ENCODE peak calls at places on chromosomes 1 and 21, in four cellular contexts. One of them, this sample, is unnamed.

GRCh38 chr1:206696812-206697585 is 12.3 kb downstream of the MAPKAPK2 start:
- DNase-seq in cardiac muscle cell: peak; percentile 47
- DNase-seq in NAMALWA: no peak
- DNase-seq in activated T-cell treated with anti-CD3 and anti-CD28 coated beads for 1 hour: no peak
- DNase-seq in this sample: no peak

GRCh38 chr21:42093991-42094417 is 22.9 kb downstream of the UMODL1 start:
- DNase-seq in cardiac muscle cell: peak; percentile 60
- DNase-seq in NAMALWA: no peak
- DNase-seq in activated T-cell treated with anti-CD3 and anti-CD28 coated beads for 1 hour: no peak
- DNase-seq in this sample: peak; percentile 90

GRCh38 chr1:205396972-205397616 is 24.8 kb downstream of the LEMD1 start:
- DNase-seq in cardiac muscle cell: peak; percentile 75
- DNase-seq in NAMALWA: peak; percentile 74
- DNase-seq in activated T-cell treated with anti-CD3 and anti-CD28 coated beads for 1 hour: no peak
- DNase-seq in this sample: peak; percentile 32

GRCh38 chr1:48644950-48645605 is 131.6 kb downstream of the BEND5 start:
- DNase-seq in cardiac muscle cell: no peak
- DNase-seq in NAMALWA: no peak
- DNase-seq in activated T-cell treated with anti-CD3 and anti-CD28 coated beads for 1 hour: no peak
- DNase-seq in this sample: no peak

GRCh38 chr1:200444478-200444877 is 34.6 kb upstream of the ZNF281 start:
- DNase-seq in cardiac muscle cell: no peak
- DNase-seq in NAMALWA: no peak
- DNase-seq in activated T-cell treated with anti-CD3 and anti-CD28 coated beads for 1 hour: no peak
- DNase-seq in this sample: no peak

GRCh38 chr1:14190508-14190907 is 408.0 kb upstream of the KAZN start:
- DNase-seq in cardiac muscle cell: no peak
- DNase-seq in NAMALWA: no peak
- DNase-seq in activated T-cell treated with anti-CD3 and anti-CD28 coated beads for 1 hour: no peak
- DNase-seq in this sample: no peak

GRCh38 chr1:185853739-185854138 is 119.5 kb downstream of the HMCN1 start:
- DNase-seq in cardiac muscle cell: peak; percentile 81
- DNase-seq in NAMALWA: no peak
- DNase-seq in activated T-cell treated with anti-CD3 and anti-CD28 coated beads for 1 hour: no peak
- DNase-seq in this sample: peak; percentile 63

GRCh38 chr1:218394416-218394815 is 49.3 kb downstream of the TGFB2 start:
- DNase-seq in cardiac muscle cell: no peak
- DNase-seq in NAMALWA: no peak
- DNase-seq in activated T-cell treated with anti-CD3 and anti-CD28 coated beads for 1 hour: no peak
- DNase-seq in this sample: no peak

GRCh38 chr1:201536542-201536941 is 2.4 kb upstream of the NAV1 start:
- DNase-seq in cardiac muscle cell: peak; percentile 75
- DNase-seq in NAMALWA: no peak
- DNase-seq in activated T-cell treated with anti-CD3 and anti-CD28 coated beads for 1 hour: no peak
- DNase-seq in this sample: peak; percentile 86

GRCh38 chr1:116909511-116910378 is at the start of gene PTGFRN:
- DNase-seq in cardiac muscle cell: peak; percentile 88
- DNase-seq in NAMALWA: no peak
- DNase-seq in activated T-cell treated with anti-CD3 and anti-CD28 coated beads for 1 hour: peak; percentile 9
- DNase-seq in this sample: peak; percentile 35

GRCh38 chr1:232613752-232614381 is 16.1 kb downstream of the SIPA1L2 start:
- DNase-seq in cardiac muscle cell: peak; percentile 95
- DNase-seq in NAMALWA: no peak
- DNase-seq in activated T-cell treated with anti-CD3 and anti-CD28 coated beads for 1 hour: no peak
- DNase-seq in this sample: peak; percentile 88

GRCh38 chr1:12760256-12760795 is 13.2 kb upstream of the PRAMEF12 start:
- DNase-seq in cardiac muscle cell: no peak
- DNase-seq in NAMALWA: peak; percentile 30
- DNase-seq in activated T-cell treated with anti-CD3 and anti-CD28 coated beads for 1 hour: no peak
- DNase-seq in this sample: no peak

GRCh38 chr1:213987422-213987875 is 324 bp upstream of the PROX1 start:
- DNase-seq in cardiac muscle cell: no peak
- DNase-seq in NAMALWA: no peak
- DNase-seq in activated T-cell treated with anti-CD3 and anti-CD28 coated beads for 1 hour: no peak
- DNase-seq in this sample: no peak

GRCh38 chr1:19448491-19449439 is 36.6 kb downstream of the CAPZB start:
- DNase-seq in cardiac muscle cell: peak; percentile 89
- DNase-seq in NAMALWA: no peak
- DNase-seq in activated T-cell treated with anti-CD3 and anti-CD28 coated beads for 1 hour: no peak
- DNase-seq in this sample: no peak

GRCh38 chr1:155126494-155127104 is 1.1 kb upstream of the EFNA1 start:
- DNase-seq in cardiac muscle cell: peak; percentile 54
- DNase-seq in NAMALWA: peak; percentile 60
- DNase-seq in activated T-cell treated with anti-CD3 and anti-CD28 coated beads for 1 hour: peak; percentile 17
- DNase-seq in this sample: peak; percentile 38

GRCh38 chr1:55246896-55247295 is 31.7 kb upstream of the USP24 start:
- DNase-seq in cardiac muscle cell: no peak
- DNase-seq in NAMALWA: no peak
- DNase-seq in activated T-cell treated with anti-CD3 and anti-CD28 coated beads for 1 hour: no peak
- DNase-seq in this sample: no peak

GRCh38 chr1:171017431-171017830 is 73.3 kb upstream of the FMO3 start:
- DNase-seq in cardiac muscle cell: no peak
- DNase-seq in NAMALWA: peak; percentile 12
- DNase-seq in activated T-cell treated with anti-CD3 and anti-CD28 coated beads for 1 hour: no peak
- DNase-seq in this sample: no peak

GRCh38 chr1:184299076-184299790 is 87.6 kb upstream of the C1orf21 start:
- DNase-seq in cardiac muscle cell: peak; percentile 75
- DNase-seq in NAMALWA: no peak
- DNase-seq in activated T-cell treated with anti-CD3 and anti-CD28 coated beads for 1 hour: no peak
- DNase-seq in this sample: peak; percentile 87

GRCh38 chr1:155695107-155695506 is 6.2 kb downstream of the DAP3 start:
- DNase-seq in cardiac muscle cell: peak; percentile 11
- DNase-seq in NAMALWA: no peak
- DNase-seq in activated T-cell treated with anti-CD3 and anti-CD28 coated beads for 1 hour: no peak
- DNase-seq in this sample: no peak

GRCh38 chr1:17460265-17460664 is 20.8 kb upstream of the RCC2 start:
- DNase-seq in cardiac muscle cell: no peak
- DNase-seq in NAMALWA: no peak
- DNase-seq in activated T-cell treated with anti-CD3 and anti-CD28 coated beads for 1 hour: no peak
- DNase-seq in this sample: no peak

GRCh38 chr1:166165661-166166399 is 971 bp downstream of the FAM78B start:
- DNase-seq in cardiac muscle cell: no peak
- DNase-seq in NAMALWA: no peak
- DNase-seq in activated T-cell treated with anti-CD3 and anti-CD28 coated beads for 1 hour: no peak
- DNase-seq in this sample: no peak

This sample was measured in brain microvascular endothelial cell.